ENCODE peak calls at places on chromosomes 13 and 19, in four cellular contexts. One of them, this sample, is unnamed.

GRCh38 chr13:44093607-44094583 is 214.2 kb downstream of the LACC1 start:
- DNase-seq in GM10248: no peak
- DNase-seq in right lobe of liver: no peak
- DNase-seq in neural crest cell: no peak
- DNase-seq in this sample: no peak

GRCh38 chr19:51159656-51160055 is 17.6 kb downstream of the SIGLEC7 start:
- DNase-seq in GM10248: no peak
- DNase-seq in right lobe of liver: no peak
- DNase-seq in neural crest cell: no peak
- DNase-seq in this sample: no peak

GRCh38 chr13:109376936-109377335 is 409.4 kb downstream of the IRS2 start:
- DNase-seq in GM10248: no peak
- DNase-seq in right lobe of liver: no peak
- DNase-seq in neural crest cell: no peak
- DNase-seq in this sample: no peak

GRCh38 chr19:2426661-2427322 is 594 bp downstream of the TIMM13 start:
- DNase-seq in GM10248: peak
- DNase-seq in right lobe of liver: peak
- DNase-seq in neural crest cell: peak
- DNase-seq in this sample: no peak

GRCh38 chr13:30322428-30322827 is 15.1 kb upstream of the KATNAL1 start:
- DNase-seq in GM10248: no peak
- DNase-seq in right lobe of liver: no peak
- DNase-seq in neural crest cell: no peak
- DNase-seq in this sample: no peak

GRCh38 chr13:59229401-59229800 is 934.3 kb downstream of the DIAPH3 start:
- DNase-seq in GM10248: no peak
- DNase-seq in right lobe of liver: no peak
- DNase-seq in neural crest cell: no peak
- DNase-seq in this sample: no peak

GRCh38 chr13:109119886-109120285 is 490.5 kb downstream of the MYO16 start:
- DNase-seq in GM10248: no peak
- DNase-seq in right lobe of liver: no peak
- DNase-seq in neural crest cell: no peak
- DNase-seq in this sample: no peak

GRCh38 chr13:52921194-52921593 is 72.8 kb upstream of the PCDH8 start:
- DNase-seq in GM10248: peak
- DNase-seq in right lobe of liver: no peak
- DNase-seq in neural crest cell: no peak
- DNase-seq in this sample: no peak

GRCh38 chr13:40329682-40330485 is 336.6 kb downstream of the FOXO1 start:
- DNase-seq in GM10248: no peak
- DNase-seq in right lobe of liver: no peak
- DNase-seq in neural crest cell: no peak
- DNase-seq in this sample: no peak

GRCh38 chr13:99280166-99280565 is 22.0 kb upstream of the GPR18 start:
- DNase-seq in GM10248: no peak
- DNase-seq in right lobe of liver: no peak
- DNase-seq in neural crest cell: no peak
- DNase-seq in this sample: no peak

GRCh38 chr13:28306325-28306724 is 168.0 kb downstream of the PAN3 start:
- DNase-seq in GM10248: no peak
- DNase-seq in right lobe of liver: no peak
- DNase-seq in neural crest cell: no peak
- DNase-seq in this sample: no peak

GRCh38 chr19:19410553-19411550 is 5.4 kb downstream of the GATAD2A start:
- DNase-seq in GM10248: peak
- DNase-seq in right lobe of liver: no peak
- DNase-seq in neural crest cell: no peak
- DNase-seq in this sample: no peak

GRCh38 chr13:84653915-84654534 is 771.8 kb upstream of the SLITRK1 start:
- DNase-seq in GM10248: no peak
- DNase-seq in right lobe of liver: no peak
- DNase-seq in neural crest cell: no peak
- DNase-seq in this sample: no peak

GRCh38 chr19:47483200-47483599 is 819 bp downstream of the KPTN start:
- DNase-seq in GM10248: no peak
- DNase-seq in right lobe of liver: peak
- DNase-seq in neural crest cell: no peak
- DNase-seq in this sample: no peak

GRCh38 chr19:39052243-39052746 is 19.9 kb upstream of the FBXO27 start:
- DNase-seq in GM10248: peak
- DNase-seq in right lobe of liver: peak
- DNase-seq in neural crest cell: peak
- DNase-seq in this sample: peak

GRCh38 chr19:13055213-13056051 is 47.2 kb downstream of the LYL1 start:
- DNase-seq in GM10248: no peak
- DNase-seq in right lobe of liver: no peak
- DNase-seq in neural crest cell: no peak
- DNase-seq in this sample: no peak
- TF ChIP-seq CTCF in GM10248: no peak
- TF ChIP-seq CTCF in right lobe of liver: no peak
- TF ChIP-seq CTCF in neural crest cell: no peak
- TF ChIP-seq CTCF in this sample: peak

GRCh38 chr19:507286-508203 is at the start of gene TPGS1:
- DNase-seq in GM10248: peak
- DNase-seq in right lobe of liver: peak
- DNase-seq in neural crest cell: peak
- DNase-seq in this sample: peak
- TF ChIP-seq CTCF in GM10248: no peak
- TF ChIP-seq CTCF in right lobe of liver: no peak
- TF ChIP-seq CTCF in neural crest cell: no peak
- TF ChIP-seq CTCF in this sample: no peak

DNA sequence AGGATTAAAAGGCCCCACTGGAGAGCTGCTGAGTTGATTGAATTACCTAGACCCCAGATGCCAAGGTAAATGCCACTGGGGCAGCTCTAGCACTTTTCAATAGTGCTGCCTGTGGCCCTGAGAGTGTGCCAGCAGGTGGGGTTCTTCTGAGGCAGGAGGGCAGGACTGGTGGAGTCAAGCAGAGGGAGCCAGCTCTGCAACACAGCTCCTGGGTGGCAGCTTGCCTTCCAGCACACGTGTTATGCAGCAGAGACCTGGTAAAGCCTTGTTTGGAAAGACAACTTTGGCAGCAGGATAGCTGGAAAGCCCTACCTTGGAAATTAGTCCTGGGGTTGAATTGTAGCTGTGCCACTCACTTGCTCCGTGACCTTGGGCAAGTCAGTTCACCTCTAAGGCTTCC is 306.6 kb downstream of the ATP8A2 start:
- DNase-seq in GM10248: no peak
- DNase-seq in right lobe of liver: no peak
- DNase-seq in neural crest cell: no peak
- DNase-seq in this sample: no peak
- TF ChIP-seq CTCF in GM10248: no peak
- TF ChIP-seq CTCF in right lobe of liver: no peak
- TF ChIP-seq CTCF in neural crest cell: no peak
- TF ChIP-seq CTCF in this sample: peak

GRCh38 chr19:49213791-49214190 is 56.2 kb downstream of the TRPM4 start:
- DNase-seq in GM10248: no peak
- DNase-seq in right lobe of liver: peak
- DNase-seq in neural crest cell: no peak
- DNase-seq in this sample: no peak
- TF ChIP-seq CTCF in GM10248: no peak
- TF ChIP-seq CTCF in right lobe of liver: no peak
- TF ChIP-seq CTCF in neural crest cell: peak
- TF ChIP-seq CTCF in this sample: peak

DNA sequence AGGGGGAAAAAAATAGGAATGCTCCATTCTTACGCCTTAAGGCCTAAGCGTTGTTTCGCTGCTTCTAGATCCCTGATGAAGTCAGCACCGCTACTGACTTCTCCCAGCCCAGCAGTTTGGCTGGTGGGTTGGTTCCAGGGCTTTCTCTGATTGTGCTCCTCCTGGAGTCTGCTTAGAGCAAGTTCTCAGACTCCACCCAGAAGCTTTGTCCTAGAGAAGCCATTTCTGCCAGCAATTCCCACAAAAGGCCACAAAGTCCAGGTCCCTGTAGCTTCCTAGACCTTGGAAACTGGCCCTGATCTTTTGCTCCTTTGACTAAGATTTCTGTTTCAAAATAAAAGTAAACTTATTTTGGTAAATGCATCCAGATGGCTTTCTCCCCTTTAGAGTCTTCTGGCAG is 65.4 kb downstream of the KCTD12 start:
- DNase-seq in GM10248: no peak
- DNase-seq in right lobe of liver: no peak
- DNase-seq in neural crest cell: no peak
- DNase-seq in this sample: no peak
- TF ChIP-seq CTCF in GM10248: no peak
- TF ChIP-seq CTCF in right lobe of liver: no peak
- TF ChIP-seq CTCF in neural crest cell: no peak
- TF ChIP-seq CTCF in this sample: peak

GRCh38 chr13:24922390-24923304 is 158.7 kb downstream of the RNF17 start:
- DNase-seq in GM10248: peak
- DNase-seq in right lobe of liver: peak
- DNase-seq in neural crest cell: peak
- DNase-seq in this sample: peak
- TF ChIP-seq CTCF in GM10248: peak
- TF ChIP-seq CTCF in right lobe of liver: no peak
- TF ChIP-seq CTCF in neural crest cell: peak
- TF ChIP-seq CTCF in this sample: no peak

DNA sequence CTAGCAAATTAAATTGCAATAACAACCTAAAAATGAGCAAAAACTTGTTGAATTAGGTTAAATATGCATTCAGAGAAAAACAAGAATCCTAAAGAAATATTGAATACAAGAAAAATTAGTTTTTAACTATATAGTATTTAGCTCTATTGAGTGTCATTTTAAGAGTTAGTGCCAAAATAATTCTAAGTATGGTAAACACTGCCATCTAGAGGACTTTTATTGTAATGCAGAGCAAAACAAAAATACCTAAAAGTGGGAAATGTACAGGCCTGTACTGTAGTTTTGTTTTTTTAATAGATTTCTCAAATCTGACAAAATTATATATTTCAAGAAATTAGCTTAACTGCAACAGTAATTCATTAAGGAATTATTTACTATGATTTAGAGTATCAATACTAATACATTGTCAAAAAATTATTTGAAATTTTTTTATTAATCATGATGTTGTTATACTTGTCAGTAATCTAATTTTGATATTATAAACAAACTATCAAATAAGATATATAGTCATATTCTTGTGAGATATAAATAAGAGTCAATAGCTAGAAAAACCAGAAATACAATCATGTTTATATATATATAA is 8.2 kb upstream of the PCDH9 start:
- DNase-seq in GM10248: peak
- DNase-seq in right lobe of liver: no peak
- DNase-seq in neural crest cell: no peak
- DNase-seq in this sample: no peak
- TF ChIP-seq CTCF in GM10248: peak
- TF ChIP-seq CTCF in right lobe of liver: peak
- TF ChIP-seq CTCF in neural crest cell: peak
- TF ChIP-seq CTCF in this sample: peak

GRCh38 chr19:18308948-18309325 is 13.9 kb downstream of the LSM4 start:
- DNase-seq in GM10248: peak
- DNase-seq in right lobe of liver: no peak
- DNase-seq in neural crest cell: no peak
- DNase-seq in this sample: no peak
- TF ChIP-seq CTCF in GM10248: no peak
- TF ChIP-seq CTCF in right lobe of liver: no peak
- TF ChIP-seq CTCF in neural crest cell: no peak
- TF ChIP-seq CTCF in this sample: no peak

GRCh38 chr13:101941095-101941777 is 460.6 kb downstream of the FGF14 start:
- DNase-seq in GM10248: no peak
- DNase-seq in right lobe of liver: no peak
- DNase-seq in neural crest cell: no peak
- DNase-seq in this sample: no peak
- TF ChIP-seq CTCF in GM10248: no peak
- TF ChIP-seq CTCF in right lobe of liver: peak
- TF ChIP-seq CTCF in neural crest cell: peak
- TF ChIP-seq CTCF in this sample: peak

This sample was measured in chondrocyte.